ENCODE peak calls at places on chromosomes 6 and 20, in seven cellular contexts. N is GM23338, A is HCT116, J is A549, D is K562, P is GM12878, H is HL-60. K is an unnamed sample.

GRCh38 chr6:34890526-34890910 is 1.5 kb downstream of the ANKS1A start:
- DNase-seq in N (no peak), A (no peak), J (no peak), D (no peak), P (no peak), H (no peak), K (no peak)

GRCh38 chr6:44660561-44661220 is 273.2 kb downstream of the CDC5L start:
- DNase-seq in N (no peak), A (no peak), J (no peak), D (no peak), P (no peak), H (no peak), K (no peak)

GRCh38 chr6:68313911-68314310 is 321.2 kb upstream of the ADGRB3 start:
- DNase-seq in N (peak), A (no peak), J (no peak), D (no peak), P (no peak), H (no peak), K (no peak)

GRCh38 chr6:161984707-161985106 is 710.8 kb upstream of the AGPAT4 start:
- DNase-seq in N (no peak), A (no peak), J (no peak), D (no peak), P (no peak), H (no peak), K (no peak)

GRCh38 chr6:90375681-90376439 is 79.2 kb upstream of the BACH2 start:
- DNase-seq in N (no peak), A (no peak), J (no peak), D (no peak), P (no peak), H (no peak), K (no peak)

GRCh38 chr6:51289041-51289440 is 470.4 kb downstream of the TFAP2B start:
- DNase-seq in N (no peak), A (no peak), J (no peak), D (no peak), P (no peak), H (no peak), K (no peak)

GRCh38 chr6:10531513-10531912 is 10.4 kb downstream of the GCNT2 start:
- DNase-seq in N (no peak), A (no peak), J (no peak), D (no peak), P (no peak), H (no peak), K (no peak)

GRCh38 chr20:37353285-37353849 is 7.4 kb downstream of the SRC start:
- DNase-seq in N (no peak), A (no peak), J (no peak), D (no peak), P (no peak), H (no peak), K (no peak)

GRCh38 chr6:70377372-70377771 is 35.9 kb upstream of the FAM135A start:
- DNase-seq in N (no peak), A (no peak), J (no peak), D (no peak), P (no peak), H (no peak), K (no peak)

GRCh38 chr6:49909508-49910047 is 43.2 kb upstream of the CRISP1 start:
- DNase-seq in N (no peak), A (no peak), J (no peak), D (no peak), P (no peak), H (no peak), K (no peak)

GRCh38 chr20:1618479-1618878 is 1.3 kb downstream of the SIRPB1 start:
- DNase-seq in N (no peak), A (no peak), J (no peak), D (peak), P (no peak), H (no peak), K (no peak)

GRCh38 chr20:1618954-1619550 is 757 bp downstream of the SIRPB1 start:
- DNase-seq in N (no peak), A (no peak), J (no peak), D (no peak), P (no peak), H (peak), K (no peak)

GRCh38 chr20:1622450-1622849 is 2.6 kb upstream of the SIRPB1 start:
- DNase-seq in N (no peak), A (no peak), J (no peak), D (no peak), P (no peak), H (peak), K (no peak)

GRCh38 chr20:1617055-1617454 is 2.8 kb downstream of the SIRPB1 start:
- DNase-seq in N (no peak), A (no peak), J (no peak), D (no peak), P (no peak), H (no peak), K (no peak)

GRCh38 chr20:1619861-1620444 is at the start of gene SIRPB1:
- DNase-seq in N (no peak), A (no peak), J (no peak), D (no peak), P (no peak), H (peak), K (no peak)
- TF ChIP-seq REST in N (no peak), A (no peak), J (no peak), D (no peak), P (no peak), H (peak), K (no peak)

GRCh38 chr6:130032758-130033323 is 14.5 kb downstream of the L3MBTL3 start:
- DNase-seq in N (no peak), A (no peak), J (no peak), D (no peak), P (no peak), H (no peak), K (no peak)

GRCh38 chr6:130033999-130034814 is 15.8 kb downstream of the L3MBTL3 start:
- DNase-seq in N (no peak), A (peak), J (no peak), D (peak), P (no peak), H (no peak), K (no peak)

GRCh38 chr6:130035211-130035610 is 16.8 kb downstream of the L3MBTL3 start:
- DNase-seq in N (no peak), A (no peak), J (no peak), D (peak), P (no peak), H (no peak), K (no peak)

GRCh38 chr6:130037207-130037811 is 18.9 kb downstream of the L3MBTL3 start:
- DNase-seq in N (peak), A (no peak), J (peak), D (peak), P (no peak), H (no peak), K (no peak)

GRCh38 chr6:130034815-130035146 is 16.4 kb downstream of the L3MBTL3 start:
- DNase-seq in N (no peak), A (no peak), J (no peak), D (no peak), P (no peak), H (no peak), K (no peak)
- TF ChIP-seq REST in N (no peak), A (no peak), J (no peak), D (no peak), P (no peak), H (no peak), K (no peak)

GRCh38 chr6:144797881-144798589 is 512.9 kb downstream of the UTRN start:
- DNase-seq in N (no peak), A (peak), J (peak), D (no peak), P (no peak), H (no peak), K (peak)
- TF ChIP-seq REST in N (no peak), A (no peak), J (no peak), D (no peak), P (no peak), H (no peak), K (no peak)

DNA sequence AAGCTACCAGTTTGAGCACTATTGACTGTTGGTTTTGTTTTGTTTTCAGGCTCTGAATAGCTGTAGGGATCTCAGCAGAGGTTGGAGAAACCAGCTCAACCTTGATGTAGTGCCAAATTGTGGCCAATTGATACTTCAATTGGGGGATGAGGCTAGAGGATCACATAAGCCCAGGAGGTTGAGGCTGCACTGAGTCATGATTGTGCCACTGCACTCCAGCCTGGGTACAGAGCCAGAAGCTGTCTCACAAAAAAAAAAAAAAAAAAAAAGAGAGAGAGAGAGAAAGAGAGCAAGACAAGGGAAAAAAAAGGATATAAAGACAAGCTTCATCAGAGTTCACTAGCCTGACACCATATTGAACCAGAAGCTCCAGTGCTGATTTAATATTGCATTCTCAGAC is 702.1 kb downstream of the FRK start:
- DNase-seq in N (no peak), A (no peak), J (no peak), D (no peak), P (no peak), H (no peak), K (no peak)
- TF ChIP-seq REST in N (no peak), A (no peak), J (no peak), D (no peak), P (no peak), H (no peak), K (no peak)

GRCh38 chr6:112225691-112226090 is 28.7 kb downstream of the LAMA4 start:
- DNase-seq in N (no peak), A (no peak), J (no peak), D (no peak), P (no peak), H (no peak), K (no peak)

GRCh38 chr6:112227992-112228391 is 26.4 kb downstream of the LAMA4 start:
- DNase-seq in N (no peak), A (no peak), J (no peak), D (no peak), P (no peak), H (no peak), K (no peak)

GRCh38 chr6:112228480-112229332 is 25.7 kb downstream of the LAMA4 start:
- DNase-seq in N (no peak), A (no peak), J (no peak), D (no peak), P (no peak), H (no peak), K (no peak)

GRCh38 chr6:112224088-112224487 is 30.3 kb downstream of the LAMA4 start:
- DNase-seq in N (no peak), A (no peak), J (no peak), D (no peak), P (no peak), H (no peak), K (no peak)

DNA sequence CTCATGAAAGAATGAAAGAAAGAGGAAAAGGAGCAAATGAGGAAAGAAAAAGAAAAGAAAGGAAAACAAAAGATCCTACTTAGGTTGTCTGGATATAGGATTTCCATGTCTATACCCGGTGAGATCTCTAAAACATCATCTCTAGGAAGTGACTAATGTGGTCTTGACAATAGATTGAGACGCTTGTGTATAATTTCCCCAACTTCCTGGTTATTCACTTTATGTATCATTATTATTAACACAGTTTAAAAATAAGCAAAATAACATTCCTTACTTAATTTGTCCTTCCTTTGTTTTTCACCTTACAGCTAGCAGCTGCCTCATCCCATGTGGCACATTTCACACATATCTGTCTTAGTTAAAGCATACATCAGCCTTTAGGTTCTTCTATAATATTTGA is 27.0 kb downstream of the LAMA4 start:
- DNase-seq in N (no peak), A (no peak), J (no peak), D (no peak), P (no peak), H (no peak), K (no peak)
- TF ChIP-seq REST in N (no peak), A (no peak), J (no peak), D (no peak), P (no peak), H (no peak), K (no peak)